ENCODE peak calls at places on chromosomes 6 and 20, in seven cellular contexts. S is renal cortical epithelial cell; U is activated T-cell treated with anti-CD3 and anti-CD28 coated beads, Interleukin-2, amount 50 U/mL, for 72 hours; C is occipital lobe; E is cardiac muscle cell; Z is endothelial cell; Q is HT-29. B is an unnamed sample.

GRCh38 chr6:17768881-17769280 is 62.2 kb upstream of the NUP153 start:
- DNase-seq in S (peak), U (no peak), C (no peak), E (no peak), Z (no peak), Q (no peak), B (no peak)

GRCh38 chr20:51258582-51259175 is 235.8 kb upstream of the KCNG1 start:
- DNase-seq in S (peak), U (no peak), C (no peak), E (no peak), Z (no peak), Q (no peak), B (no peak)

GRCh38 chr6:15254074-15254975 is 8.5 kb downstream of the JARID2 start:
- DNase-seq in S (peak), U (no peak), C (no peak), E (no peak), Z (no peak), Q (no peak), B (no peak)

GRCh38 chr6:14436593-14436992 is 319.0 kb downstream of the CD83 start:
- DNase-seq in S (no peak), U (no peak), C (no peak), E (no peak), Z (no peak), Q (no peak), B (no peak)

GRCh38 chr20:56945057-56945456 is 316.0 kb downstream of the TFAP2C start:
- DNase-seq in S (no peak), U (no peak), C (no peak), E (no peak), Z (no peak), Q (no peak), B (no peak)

GRCh38 chr6:34243901-34244884 is 4.6 kb downstream of the SMIM29 start:
- DNase-seq in S (peak), U (peak), C (peak), E (no peak), Z (no peak), Q (peak), B (peak)

GRCh38 chr20:371755-372542 is 8.6 kb upstream of the TRIB3 start:
- DNase-seq in S (peak), U (no peak), C (no peak), E (no peak), Z (peak), Q (peak), B (no peak)

GRCh38 chr6:13250703-13251102 is 77.6 kb downstream of the TBC1D7 start:
- DNase-seq in S (no peak), U (no peak), C (no peak), E (no peak), Z (no peak), Q (no peak), B (no peak)

GRCh38 chr20:32635764-32636163 is 38.0 kb downstream of the C20orf203 start:
- DNase-seq in S (no peak), U (no peak), C (no peak), E (no peak), Z (no peak), Q (no peak), B (no peak)

GRCh38 chr6:33834401-33835392 is 30.9 kb upstream of the MLN start:
- DNase-seq in S (no peak), U (no peak), C (no peak), E (no peak), Z (no peak), Q (no peak), B (no peak)

B was measured in mesenteric fat pad.